ENCODE peak calls at places on chromosome 22, in ten cellular contexts. Z is ovary, F is Peyer's patch, U is GM12892, W is stomach, T is A549, E is uterus, X is K562, C is spleen, O is heart left ventricle. J is an unnamed sample.

GRCh38 chr22:20101638-20102037 is 14.3 kb upstream of the RANBP1 start:
- DNase-seq in Z (no peak), F (no peak), U (no peak), W (no peak), T (no peak), E (no peak), X (no peak), C (peak), O (no peak), J (no peak)

GRCh38 chr22:48979482-48979881 is 848.2 kb downstream of the BRD1 start:
- DNase-seq in Z (no peak), F (no peak), U (no peak), W (no peak), T (peak), E (no peak), X (peak), C (no peak), O (no peak), J (no peak)

GRCh38 chr22:49788492-49788891 is 39.2 kb downstream of the BRD1 start:
- DNase-seq in Z (no peak), F (no peak), U (no peak), W (peak), T (no peak), E (no peak), X (no peak), C (peak), O (peak), J (no peak)

GRCh38 chr22:46801826-46802607 is 39.6 kb downstream of the TBC1D22A start:
- DNase-seq in Z (no peak), F (no peak), U (no peak), W (no peak), T (no peak), E (no peak), X (no peak), C (peak), O (no peak), J (no peak)

GRCh38 chr22:40002935-40003715 is 8.4 kb downstream of the FAM83F start:
- DNase-seq in Z (no peak), F (no peak), U (no peak), W (no peak), T (no peak), E (no peak), X (no peak), C (no peak), O (no peak), J (no peak)

GRCh38 chr22:40417041-40417440 is 46.6 kb downstream of the SGSM3 start:
- DNase-seq in Z (no peak), F (no peak), U (no peak), W (no peak), T (no peak), E (no peak), X (no peak), C (peak), O (no peak), J (no peak)

GRCh38 chr22:35552186-35552842 is 11.7 kb downstream of the RASD2 start:
- DNase-seq in Z (no peak), F (peak), U (peak), W (no peak), T (peak), E (no peak), X (peak), C (peak), O (no peak), J (peak)

GRCh38 chr22:50602338-50602700 is 1.7 kb downstream of the MAPK8IP2 start:
- DNase-seq in Z (no peak), F (no peak), U (no peak), W (no peak), T (no peak), E (no peak), X (no peak), C (no peak), O (no peak), J (no peak)

GRCh38 chr22:30889268-30889995 is 79.1 kb downstream of the MORC2 start:
- DNase-seq in Z (no peak), F (no peak), U (peak), W (no peak), T (no peak), E (no peak), X (no peak), C (peak), O (peak), J (no peak)

GRCh38 chr22:26550498-26551033 is 38.3 kb upstream of the TFIP11 start:
- DNase-seq in Z (no peak), F (no peak), U (no peak), W (no peak), T (no peak), E (no peak), X (no peak), C (no peak), O (peak), J (peak)

GRCh38 chr22:42957958-42958357 is 57.0 kb downstream of the PACSIN2 start:
- DNase-seq in Z (no peak), F (peak), U (no peak), W (no peak), T (no peak), E (no peak), X (no peak), C (no peak), O (no peak), J (no peak)
- TF ChIP-seq POLR2A in Z (no peak), F (no peak), U (no peak), W (no peak), T (no peak), E (no peak), X (no peak), C (no peak), O (no peak), J (no peak)

GRCh38 chr22:42688241-42688913 is 32.3 kb downstream of the A4GALT start:
- DNase-seq in Z (peak), F (peak), U (no peak), W (peak), T (peak), E (peak), X (peak), C (no peak), O (peak), J (peak)
- TF ChIP-seq POLR2A in Z (peak), F (no peak), U (no peak), W (no peak), T (no peak), E (peak), X (no peak), C (no peak), O (no peak), J (no peak)

GRCh38 chr22:37804502-37804885 is 3.2 kb upstream of the GCAT start:
- DNase-seq in Z (no peak), F (no peak), U (no peak), W (no peak), T (no peak), E (no peak), X (no peak), C (no peak), O (no peak), J (no peak)

GRCh38 chr22:37803636-37804371 is 3.9 kb upstream of the GCAT start:
- DNase-seq in Z (no peak), F (no peak), U (no peak), W (no peak), T (no peak), E (no peak), X (no peak), C (no peak), O (no peak), J (no peak)

GRCh38 chr22:37806409-37807338 is 1.1 kb upstream of the GCAT start:
- DNase-seq in Z (no peak), F (no peak), U (no peak), W (peak), T (peak), E (peak), X (no peak), C (no peak), O (no peak), J (no peak)

GRCh38 chr22:37805878-37806277 is 1.9 kb upstream of the GCAT start:
- DNase-seq in Z (no peak), F (no peak), U (no peak), W (no peak), T (no peak), E (no peak), X (no peak), C (no peak), O (no peak), J (no peak)

GRCh38 chr22:37804886-37805857 is 2.6 kb upstream of the GCAT start:
- DNase-seq in Z (peak), F (peak), U (no peak), W (peak), T (peak), E (peak), X (no peak), C (peak), O (peak), J (no peak)
- TF ChIP-seq POLR2A in Z (peak), F (peak), U (peak), W (no peak), T (peak), E (peak), X (no peak), C (peak), O (no peak), J (no peak)

GRCh38 chr22:43262990-43263644 is 76.2 kb upstream of the TTLL12 start:
- DNase-seq in Z (peak), F (peak), U (peak), W (peak), T (no peak), E (no peak), X (peak), C (peak), O (peak), J (no peak)
- TF ChIP-seq POLR2A in Z (no peak), F (no peak), U (no peak), W (no peak), T (no peak), E (no peak), X (no peak), C (no peak), O (no peak), J (no peak)

DNA sequence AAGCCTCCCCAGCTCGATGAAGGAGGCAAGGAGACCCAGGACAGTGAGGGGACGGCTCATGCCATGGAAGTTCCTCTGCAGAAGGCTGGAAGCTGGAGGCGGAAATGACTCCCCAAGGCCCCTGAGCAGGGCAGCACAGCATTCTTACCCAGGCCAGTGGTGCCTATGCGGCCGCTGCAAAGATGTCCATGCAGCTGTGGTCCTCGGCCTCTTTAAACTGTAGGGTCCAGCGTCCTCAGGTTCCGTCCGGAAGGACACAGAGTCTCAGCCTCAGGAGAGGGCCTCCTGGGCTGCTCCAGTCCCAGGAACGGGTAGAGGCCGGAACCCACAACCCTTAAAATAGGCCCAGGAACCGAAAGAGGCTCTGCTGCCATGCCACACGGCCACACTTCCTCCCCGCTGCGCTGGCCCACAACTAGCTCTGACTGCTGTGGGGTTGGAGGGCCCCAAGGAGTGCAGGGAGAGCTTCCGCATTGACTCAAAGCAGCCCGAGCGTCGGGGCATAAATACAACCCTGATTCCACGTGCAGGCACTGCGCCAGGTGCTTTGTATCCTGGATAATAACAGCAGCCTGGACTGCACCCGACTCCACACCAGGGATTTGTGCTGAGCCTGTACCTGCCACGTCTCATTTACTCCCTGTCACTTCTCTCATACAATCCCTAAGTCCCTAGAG is 5.5 kb downstream of the KIAA0930 start:
- DNase-seq in Z (no peak), F (peak), U (peak), W (peak), T (no peak), E (no peak), X (no peak), C (peak), O (peak), J (no peak)
- TF ChIP-seq POLR2A in Z (no peak), F (no peak), U (peak), W (no peak), T (no peak), E (no peak), X (no peak), C (no peak), O (no peak), J (no peak)

J was measured in H54.